ENCODE peak calls at places on chromosomes 16 and 17, in four cellular contexts. J, O, C and D are unnamed samples.

GRCh38 chr16:85243312-85243711 is 131.0 kb upstream of the CIBAR2 start:
- DNase-seq in J (no peak), O (no peak), C (no peak), D (no peak)

GRCh38 chr17:56934280-56934679 is 20.4 kb upstream of the TRIM25 start:
- DNase-seq in J (no peak), O (no peak), C (no peak), D (no peak)

GRCh38 chr17:8125947-8126305 is 2.0 kb upstream of the HES7 start:
- DNase-seq in J (no peak), O (no peak), C (peak; percentile 18), D (no peak)

GRCh38 chr16:84816023-84816422 is 3.8 kb upstream of the CRISPLD2 start:
- DNase-seq in J (no peak), O (no peak), C (no peak), D (no peak)

GRCh38 chr17:50102164-50102991 is 7.2 kb downstream of the PDK2 start:
- DNase-seq in J (peak; percentile 91), O (no peak), C (no peak), D (no peak)

GRCh38 chr17:49836111-49837030 is 11.5 kb downstream of the TAC4 start:
- DNase-seq in J (peak; percentile 36), O (no peak), C (peak; percentile 66), D (no peak)

GRCh38 chr17:27315322-27315721 is 21.4 kb downstream of the WSB1 start:
- DNase-seq in J (peak; percentile 82), O (peak; percentile 17), C (no peak), D (no peak)

GRCh38 chr16:392450-393027 is 4.5 kb upstream of the NME4 start:
- DNase-seq in J (no peak), O (no peak), C (no peak), D (no peak)

GRCh38 chr17:16980813-16981731 is 9.2 kb upstream of the TNFRSF13B start:
- DNase-seq in J (no peak), O (no peak), C (peak; percentile 26), D (no peak)

GRCh38 chr16:85151603-85152413 is 39.5 kb upstream of the CIBAR2 start:
- DNase-seq in J (peak; percentile 76), O (no peak), C (peak; percentile 93), D (no peak)